ENCODE peak calls at places on chromosomes 12 and 14, in four cellular contexts. One of them, this sample, is unnamed.

GRCh38 chr14:65423986-65424385 is 11.5 kb downstream of the FUT8 start:
- DNase-seq in upper lobe of left lung: no peak
- DNase-seq in suprapubic skin: no peak
- DNase-seq in breast epithelium: no peak
- DNase-seq in this sample: no peak

GRCh38 chr14:45222485-45223262 is 30.3 kb downstream of the MIS18BP1 start:
- DNase-seq in breast epithelium: no peak
- DNase-seq in upper lobe of left lung: no peak
- DNase-seq in suprapubic skin: no peak
- DNase-seq in this sample: no peak

GRCh38 chr12:122965851-122966742 is at the start of gene ABCB9:
- DNase-seq in suprapubic skin: peak
- DNase-seq in breast epithelium: peak
- DNase-seq in upper lobe of left lung: peak
- DNase-seq in this sample: peak

GRCh38 chr14:84250863-84251262 is 1279.1 kb upstream of the FLRT2 start:
- DNase-seq in suprapubic skin: no peak
- DNase-seq in upper lobe of left lung: no peak
- DNase-seq in breast epithelium: no peak
- DNase-seq in this sample: no peak

GRCh38 chr12:122460061-122460460 is 37.6 kb upstream of the CLIP1 start:
- DNase-seq in suprapubic skin: peak
- DNase-seq in breast epithelium: no peak
- DNase-seq in upper lobe of left lung: no peak
- DNase-seq in this sample: no peak

GRCh38 chr12:81263072-81263471 is 185.2 kb downstream of the ACSS3 start:
- DNase-seq in upper lobe of left lung: no peak
- DNase-seq in breast epithelium: no peak
- DNase-seq in suprapubic skin: no peak
- DNase-seq in this sample: no peak

GRCh38 chr12:50614167-50614762 is 109.5 kb downstream of the DIP2B start:
- DNase-seq in breast epithelium: no peak
- DNase-seq in upper lobe of left lung: no peak
- DNase-seq in suprapubic skin: no peak
- DNase-seq in this sample: no peak

GRCh38 chr12:121980211-121980891 is 41.3 kb upstream of the BCL7A start:
- DNase-seq in upper lobe of left lung: no peak
- DNase-seq in breast epithelium: no peak
- DNase-seq in suprapubic skin: no peak
- DNase-seq in this sample: no peak

GRCh38 chr12:57609781-57610552 is 1.3 kb upstream of the ARHGEF25 start:
- DNase-seq in breast epithelium: no peak
- DNase-seq in upper lobe of left lung: no peak
- DNase-seq in suprapubic skin: no peak
- DNase-seq in this sample: no peak

GRCh38 chr14:106024983-106025604 is 498.7 kb downstream of the TMEM121 start:
- DNase-seq in upper lobe of left lung: no peak
- DNase-seq in suprapubic skin: no peak
- DNase-seq in breast epithelium: no peak
- DNase-seq in this sample: no peak

GRCh38 chr12:32566663-32567634 is 112.2 kb upstream of the DNM1L start:
- DNase-seq in breast epithelium: no peak
- DNase-seq in suprapubic skin: no peak
- DNase-seq in upper lobe of left lung: no peak
- DNase-seq in this sample: no peak

GRCh38 chr14:54724772-54725325 is 157.9 kb downstream of the SAMD4A start:
- DNase-seq in upper lobe of left lung: no peak
- DNase-seq in suprapubic skin: no peak
- DNase-seq in breast epithelium: no peak
- DNase-seq in this sample: no peak

GRCh38 chr12:112419269-112420133 is 754 bp downstream of the PTPN11 start:
- DNase-seq in suprapubic skin: peak
- DNase-seq in upper lobe of left lung: peak
- DNase-seq in breast epithelium: peak
- DNase-seq in this sample: peak

GRCh38 chr12:68067762-68068376 is 78.6 kb downstream of the IFNG-AS1 start:
- DNase-seq in suprapubic skin: no peak
- DNase-seq in breast epithelium: no peak
- DNase-seq in upper lobe of left lung: no peak
- DNase-seq in this sample: no peak

GRCh38 chr12:22066235-22066765 is 20.3 kb downstream of the CMAS start:
- DNase-seq in upper lobe of left lung: no peak
- DNase-seq in suprapubic skin: no peak
- DNase-seq in breast epithelium: no peak
- DNase-seq in this sample: no peak

DNA sequence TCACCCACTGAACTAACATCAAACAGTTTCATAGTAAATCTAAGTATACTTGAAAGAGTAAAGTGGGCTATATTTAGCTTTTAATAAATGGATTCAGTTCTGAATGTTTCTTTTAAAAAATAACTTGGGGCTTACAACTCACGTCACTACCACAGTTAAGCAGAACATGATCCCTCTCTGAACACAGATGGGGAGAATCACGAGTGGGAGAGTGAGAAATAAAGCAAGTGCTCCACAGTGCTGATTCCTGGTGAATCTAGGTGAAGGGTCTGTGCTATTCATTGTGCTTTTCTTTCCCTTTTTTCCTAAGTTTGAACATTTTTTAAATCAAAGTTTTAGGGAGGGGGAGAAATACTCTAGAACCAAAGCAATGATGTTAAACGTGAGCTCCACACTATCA is 251.2 kb downstream of the FOXN3 start:
- DNase-seq in upper lobe of left lung: no peak
- DNase-seq in suprapubic skin: no peak
- DNase-seq in breast epithelium: no peak
- DNase-seq in this sample: no peak
- H3K4me3 ChIP-seq in upper lobe of left lung: no peak
- H3K4me3 ChIP-seq in suprapubic skin: no peak
- H3K4me3 ChIP-seq in breast epithelium: no peak
- H3K4me3 ChIP-seq in this sample: peak

GRCh38 chr12:84341467-84342193 is 571.0 kb downstream of the SLC6A15 start:
- DNase-seq in breast epithelium: no peak
- DNase-seq in upper lobe of left lung: no peak
- DNase-seq in suprapubic skin: no peak
- DNase-seq in this sample: no peak
- TF ChIP-seq POLR2AphosphoS5 in breast epithelium: no peak
- TF ChIP-seq POLR2AphosphoS5 in upper lobe of left lung: no peak
- TF ChIP-seq POLR2AphosphoS5 in suprapubic skin: no peak
- TF ChIP-seq POLR2AphosphoS5 in this sample: no peak

DNA sequence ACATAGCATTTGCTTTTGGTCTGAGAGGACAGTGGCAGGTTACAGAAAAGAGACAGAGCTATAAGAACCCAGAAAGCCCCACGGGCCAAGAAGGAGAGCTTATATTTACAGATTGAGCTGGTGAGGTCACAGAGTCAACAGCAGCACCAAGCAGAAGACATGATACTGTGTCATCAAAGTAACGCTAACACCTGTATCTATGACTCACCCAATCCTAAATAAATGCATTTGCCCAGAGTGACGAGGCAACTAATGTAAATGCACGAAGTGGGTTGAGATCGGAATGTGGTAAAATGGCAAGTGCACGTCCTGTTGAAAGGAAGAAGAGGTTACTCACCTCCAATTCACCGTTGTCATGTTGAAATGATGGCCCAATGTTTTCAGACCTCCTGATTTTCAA is 6.7 kb upstream of the CD163L1 start:
- DNase-seq in suprapubic skin: no peak
- DNase-seq in upper lobe of left lung: no peak
- DNase-seq in breast epithelium: no peak
- DNase-seq in this sample: no peak
- H3K4me3 ChIP-seq in suprapubic skin: no peak
- H3K4me3 ChIP-seq in upper lobe of left lung: no peak
- H3K4me3 ChIP-seq in breast epithelium: no peak
- H3K4me3 ChIP-seq in this sample: no peak

GRCh38 chr12:26723379-26724308 is 109.3 kb downstream of the ITPR2 start:
- DNase-seq in breast epithelium: no peak
- DNase-seq in upper lobe of left lung: no peak
- DNase-seq in suprapubic skin: no peak
- DNase-seq in this sample: no peak
- TF ChIP-seq POLR2AphosphoS5 in breast epithelium: no peak
- TF ChIP-seq POLR2AphosphoS5 in upper lobe of left lung: no peak
- TF ChIP-seq POLR2AphosphoS5 in suprapubic skin: no peak
- TF ChIP-seq POLR2AphosphoS5 in this sample: no peak

GRCh38 chr14:75769047-75769685 is 108.1 kb downstream of the TTLL5 start:
- DNase-seq in breast epithelium: no peak
- DNase-seq in suprapubic skin: no peak
- DNase-seq in upper lobe of left lung: no peak
- DNase-seq in this sample: no peak

GRCh38 chr14:75771614-75772013 is 110.6 kb downstream of the TTLL5 start:
- DNase-seq in breast epithelium: no peak
- DNase-seq in upper lobe of left lung: no peak
- DNase-seq in suprapubic skin: no peak
- DNase-seq in this sample: no peak

DNA sequence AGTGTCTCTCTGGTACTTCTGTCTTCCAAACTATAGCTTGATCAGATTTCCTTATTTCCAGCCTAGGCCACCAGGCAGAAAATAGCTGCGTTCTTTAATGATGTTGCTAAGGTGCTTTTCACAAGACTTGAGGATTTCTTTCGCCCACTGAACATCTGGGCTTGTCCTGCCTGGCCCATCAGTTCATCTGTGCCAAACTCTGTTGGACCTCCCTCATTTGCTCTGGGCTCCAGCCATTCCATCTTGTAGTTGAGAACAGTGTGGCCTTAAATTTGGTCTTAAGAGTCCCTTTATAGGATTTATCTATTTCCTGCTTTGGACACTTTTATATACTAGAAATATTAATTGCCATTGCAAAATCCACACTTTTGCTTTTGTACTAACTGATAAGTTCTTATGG is 109.6 kb downstream of the TTLL5 start:
- DNase-seq in suprapubic skin: no peak
- DNase-seq in breast epithelium: no peak
- DNase-seq in upper lobe of left lung: no peak
- DNase-seq in this sample: no peak
- H3K4me3 ChIP-seq in suprapubic skin: no peak
- H3K4me3 ChIP-seq in breast epithelium: no peak
- H3K4me3 ChIP-seq in upper lobe of left lung: no peak
- H3K4me3 ChIP-seq in this sample: no peak

DNA sequence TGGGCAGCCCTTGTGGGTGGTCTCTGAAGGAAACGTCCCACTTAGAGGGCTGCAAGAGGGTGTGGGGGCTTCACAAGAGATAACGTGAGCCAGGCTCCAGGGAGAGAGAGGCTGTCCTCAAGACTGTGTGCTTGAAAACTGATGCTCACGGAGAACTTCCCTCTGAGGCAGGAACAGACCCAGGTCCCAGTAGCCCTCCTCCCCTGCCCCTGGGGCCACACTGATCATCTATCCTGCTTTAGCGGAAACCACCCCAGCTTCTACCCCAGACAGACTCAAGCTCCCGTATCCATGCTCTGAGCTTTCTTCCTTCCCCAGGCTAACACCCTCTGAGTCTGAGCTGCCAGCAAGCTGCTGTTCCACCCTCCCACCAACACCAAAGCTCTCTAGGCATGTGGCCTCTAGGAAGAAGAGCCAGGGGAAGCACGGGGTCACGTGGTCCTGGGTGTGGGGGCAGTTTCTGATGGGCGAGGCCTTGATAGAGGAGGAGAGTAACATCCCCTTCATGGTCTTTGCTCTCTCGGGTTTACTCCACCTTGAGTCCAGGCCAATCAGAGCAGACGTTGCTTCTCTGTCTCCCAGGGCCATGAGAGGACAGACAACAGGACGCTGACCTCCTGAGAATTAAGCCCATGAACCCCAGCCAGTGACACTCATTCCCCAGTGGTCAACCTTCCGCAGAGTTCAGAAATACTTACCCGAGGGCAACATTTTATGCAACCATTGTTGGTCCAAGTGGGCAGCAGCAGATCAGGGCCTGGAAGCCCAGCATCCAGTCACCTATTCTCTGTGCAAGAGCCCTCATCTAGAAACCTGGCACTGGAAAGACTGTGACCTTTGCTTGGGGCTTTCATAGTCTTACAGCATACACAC is 1.3 kb downstream of the PCK2 start:
- DNase-seq in upper lobe of left lung: peak
- DNase-seq in suprapubic skin: no peak
- DNase-seq in breast epithelium: no peak
- DNase-seq in this sample: no peak
- TF ChIP-seq POLR2AphosphoS5 in upper lobe of left lung: no peak
- TF ChIP-seq POLR2AphosphoS5 in suprapubic skin: no peak
- TF ChIP-seq POLR2AphosphoS5 in breast epithelium: no peak
- TF ChIP-seq POLR2AphosphoS5 in this sample: no peak

GRCh38 chr14:101118746-101119610 is 215.5 kb upstream of the RTL1 start:
- DNase-seq in suprapubic skin: peak
- DNase-seq in upper lobe of left lung: peak
- DNase-seq in breast epithelium: no peak
- DNase-seq in this sample: peak
- H3K4me3 ChIP-seq in suprapubic skin: no peak
- H3K4me3 ChIP-seq in upper lobe of left lung: no peak
- H3K4me3 ChIP-seq in breast epithelium: no peak
- H3K4me3 ChIP-seq in this sample: no peak

DNA sequence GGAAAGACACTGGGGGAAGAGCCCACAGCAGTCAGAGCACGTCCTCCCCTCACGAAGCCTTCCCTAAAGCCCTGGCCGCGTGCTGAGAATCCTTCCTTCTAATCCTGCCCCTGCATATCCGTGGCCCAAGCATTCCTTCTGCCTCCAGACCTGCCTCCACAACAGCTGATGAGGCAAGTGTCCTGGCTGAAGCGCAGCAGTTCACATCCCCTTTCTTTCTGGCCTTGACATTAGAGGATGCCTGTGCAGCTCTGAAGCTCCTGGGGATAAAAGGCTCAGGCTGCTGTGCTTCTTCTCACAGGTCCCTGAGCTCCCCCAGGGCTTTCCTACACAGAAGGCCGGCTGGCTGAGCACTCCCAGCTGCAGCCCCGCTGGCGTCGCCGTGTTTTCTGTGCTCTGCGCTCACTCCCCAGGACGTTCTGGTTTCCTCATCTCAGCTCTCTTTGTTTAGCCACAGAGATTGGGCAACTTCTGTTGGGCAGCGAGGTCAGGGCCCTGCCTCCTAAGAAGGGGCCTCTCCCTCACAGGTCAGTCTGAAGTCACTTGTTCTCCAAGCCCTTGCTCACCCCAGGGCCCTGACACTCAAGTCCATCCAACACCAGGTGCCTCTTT is 45.8 kb downstream of the NINJ2 start:
- DNase-seq in breast epithelium: no peak
- DNase-seq in upper lobe of left lung: peak
- DNase-seq in suprapubic skin: no peak
- DNase-seq in this sample: peak
- TF ChIP-seq POLR2AphosphoS5 in breast epithelium: no peak
- TF ChIP-seq POLR2AphosphoS5 in upper lobe of left lung: peak
- TF ChIP-seq POLR2AphosphoS5 in suprapubic skin: no peak
- TF ChIP-seq POLR2AphosphoS5 in this sample: peak

GRCh38 chr12:48349471-48349870 is 1.2 kb downstream of the ZNF641 start:
- DNase-seq in suprapubic skin: no peak
- DNase-seq in upper lobe of left lung: no peak
- DNase-seq in breast epithelium: no peak
- DNase-seq in this sample: no peak
- H3K4me3 ChIP-seq in suprapubic skin: peak
- H3K4me3 ChIP-seq in upper lobe of left lung: peak
- H3K4me3 ChIP-seq in breast epithelium: peak
- H3K4me3 ChIP-seq in this sample: peak